ENCODE peak calls at places on chromosomes 7 and 10, in four cellular contexts. One of them, this sample, is unnamed.

GRCh38 chr7:69735582-69735981 is 137.3 kb downstream of the AUTS2 start:
- DNase-seq in mesendoderm: no peak
- DNase-seq in HFFc6: no peak
- DNase-seq in NCI-H1092 treated with DMSO at 0.1 percent for 48 hours: no peak
- DNase-seq in this sample: no peak

GRCh38 chr7:28666144-28666543 is 253.8 kb downstream of the CREB5 start:
- DNase-seq in mesendoderm: no peak
- DNase-seq in NCI-H1092 treated with DMSO at 0.1 percent for 48 hours: no peak
- DNase-seq in HFFc6: no peak
- DNase-seq in this sample: peak; percentile 5

GRCh38 chr10:60465801-60466200 is 76.1 kb upstream of the ANK3 start:
- DNase-seq in HFFc6: peak; percentile 25
- DNase-seq in mesendoderm: no peak
- DNase-seq in NCI-H1092 treated with DMSO at 0.1 percent for 48 hours: no peak
- DNase-seq in this sample: peak; percentile 10

GRCh38 chr10:7652121-7652520 is 14.6 kb downstream of the ITIH5 start:
- DNase-seq in HFFc6: no peak
- DNase-seq in mesendoderm: no peak
- DNase-seq in NCI-H1092 treated with DMSO at 0.1 percent for 48 hours: no peak
- DNase-seq in this sample: no peak

GRCh38 chr10:68315582-68315981 is 16.3 kb upstream of the HNRNPH3 start:
- DNase-seq in mesendoderm: no peak
- DNase-seq in HFFc6: no peak
- DNase-seq in NCI-H1092 treated with DMSO at 0.1 percent for 48 hours: no peak
- DNase-seq in this sample: no peak

GRCh38 chr10:30882281-30882680 is 149.4 kb downstream of the ZNF438 start:
- DNase-seq in mesendoderm: no peak
- DNase-seq in NCI-H1092 treated with DMSO at 0.1 percent for 48 hours: no peak
- DNase-seq in HFFc6: no peak
- DNase-seq in this sample: peak; percentile 57

GRCh38 chr7:24728503-24729364 is 28.5 kb downstream of the GSDME start:
- DNase-seq in mesendoderm: no peak
- DNase-seq in NCI-H1092 treated with DMSO at 0.1 percent for 48 hours: peak; percentile 30
- DNase-seq in HFFc6: no peak
- DNase-seq in this sample: no peak

GRCh38 chr10:124359336-124359832 is 59.3 kb downstream of the OAT start:
- DNase-seq in mesendoderm: no peak
- DNase-seq in NCI-H1092 treated with DMSO at 0.1 percent for 48 hours: no peak
- DNase-seq in HFFc6: no peak
- DNase-seq in this sample: no peak

GRCh38 chr10:113309791-113310190 is 243.1 kb upstream of the HABP2 start:
- DNase-seq in HFFc6: no peak
- DNase-seq in mesendoderm: no peak
- DNase-seq in NCI-H1092 treated with DMSO at 0.1 percent for 48 hours: no peak
- DNase-seq in this sample: no peak

GRCh38 chr7:100890640-100891521 is 1.4 kb upstream of the UFSP1 start:
- DNase-seq in mesendoderm: no peak
- DNase-seq in HFFc6: no peak
- DNase-seq in NCI-H1092 treated with DMSO at 0.1 percent for 48 hours: no peak
- DNase-seq in this sample: no peak

GRCh38 chr7:35596061-35596460 is 98.9 kb downstream of the HERPUD2 start:
- DNase-seq in NCI-H1092 treated with DMSO at 0.1 percent for 48 hours: no peak
- DNase-seq in mesendoderm: peak; percentile 67
- DNase-seq in HFFc6: no peak
- DNase-seq in this sample: peak; percentile 79

GRCh38 chr10:3194871-3195270 is 22.3 kb upstream of the PITRM1 start:
- DNase-seq in mesendoderm: no peak
- DNase-seq in HFFc6: no peak
- DNase-seq in NCI-H1092 treated with DMSO at 0.1 percent for 48 hours: no peak
- DNase-seq in this sample: no peak